ENCODE peak calls at places on chromosomes 4 and X, in ten cellular contexts. F, S, E, W, M, P, D, B, G and K are unnamed samples.

GRCh38 chr4:181877329-181877848 is 365.8 kb upstream of the TENM3 start:
- DNase-seq in E (no peak), B (no peak), W (no peak), M (no peak), S (no peak), G (no peak), P (no peak), D (no peak), F (no peak), K (no peak)

GRCh38 chrX:55702611-55703010 is 14.9 kb upstream of the RRAGB start:
- DNase-seq in S (no peak), F (no peak), P (no peak), E (no peak), M (no peak), D (no peak), B (no peak), G (no peak), W (no peak), K (no peak)

GRCh38 chr4:169612869-169613859 is 781 bp upstream of the NEK1 start:
- DNase-seq in G (peak), P (peak), W (peak), D (peak), F (peak), M (peak), B (peak), E (peak), S (peak), K (peak)

GRCh38 chr4:25377572-25377882 is 464 bp downstream of the ANAPC4 start:
- DNase-seq in B (no peak), G (no peak), D (no peak), P (no peak), E (no peak), F (no peak), S (no peak), W (no peak), M (no peak), K (no peak)

GRCh38 chrX:48677456-48678030 is 6.1 kb upstream of the WAS start:
- DNase-seq in E (no peak), F (no peak), W (peak), S (no peak), D (no peak), M (no peak), G (no peak), B (no peak), P (no peak), K (no peak)

GRCh38 chr4:147737623-147738022 is 5.7 kb downstream of the ARHGAP10 start:
- DNase-seq in G (peak), S (no peak), F (no peak), E (no peak), M (no peak), W (no peak), D (no peak), B (no peak), P (peak), K (no peak)

GRCh38 chrX:68183612-68184214 is 249.6 kb downstream of the OPHN1 start:
- DNase-seq in P (no peak), S (no peak), E (peak), F (no peak), G (no peak), W (no peak), B (no peak), D (no peak), M (no peak), K (peak)

GRCh38 chr4:113049421-113050355 is at the start of gene ANK2:
- DNase-seq in B (no peak), W (peak), M (no peak), G (peak), D (no peak), S (no peak), E (peak), F (peak), P (peak), K (no peak)

GRCh38 chr4:88320780-88321373 is 36.5 kb upstream of the PPM1K start:
- DNase-seq in E (no peak), W (no peak), P (peak), M (peak), F (peak), D (peak), G (peak), B (no peak), S (peak), K (no peak)

GRCh38 chr4:152100378-152101201 is 339.8 kb upstream of the GATB start:
- DNase-seq in W (no peak), B (peak), P (no peak), F (no peak), E (no peak), D (no peak), S (peak), M (peak), G (no peak), K (no peak)

GRCh38 chrX:54495814-54496516 is at the start of gene FGD1:
- DNase-seq in M (peak), P (peak), D (peak), G (peak), B (no peak), E (peak), W (peak), F (peak), S (peak), K (peak)

GRCh38 chr4:108683479-108683878 is 33.1 kb downstream of the OSTC start:
- DNase-seq in S (no peak), P (no peak), B (no peak), E (peak), W (no peak), F (no peak), G (no peak), M (no peak), D (no peak), K (peak)

GRCh38 chrX:73262991-73263390 is 48.3 kb upstream of the NAP1L2 start:
- DNase-seq in G (no peak), B (no peak), E (peak), S (no peak), D (no peak), M (no peak), W (no peak), F (no peak), P (no peak), K (peak)

GRCh38 chr4:7674706-7675105 is 240.0 kb upstream of the PSAPL1 start:
- DNase-seq in G (no peak), B (no peak), S (no peak), E (no peak), P (no peak), D (no peak), W (no peak), M (no peak), F (no peak), K (no peak)

GRCh38 chrX:69501433-69501832 is 2.7 kb upstream of the NALF2 start:
- DNase-seq in E (peak), M (no peak), P (peak), S (no peak), G (peak), W (peak), D (no peak), B (no peak), F (no peak), K (no peak)

GRCh38 chr4:155489261-155489660 is 112.5 kb upstream of the MAP9 start:
- DNase-seq in M (no peak), G (no peak), E (no peak), P (no peak), S (no peak), B (no peak), F (no peak), W (no peak), D (no peak), K (no peak)

GRCh38 chr4:118076958-118077766 is 42.9 kb downstream of the NDST3 start:
- DNase-seq in S (no peak), P (peak), B (no peak), G (peak), E (peak), W (no peak), M (no peak), F (no peak), D (no peak), K (no peak)

GRCh38 chr4:788636-789297 is 37.2 kb downstream of the CPLX1 start:
- DNase-seq in B (no peak), P (peak), M (no peak), G (no peak), D (no peak), F (no peak), W (no peak), S (no peak), E (no peak), K (no peak)

GRCh38 chr4:7507381-7507780 is 72.7 kb upstream of the PSAPL1 start:
- DNase-seq in E (no peak), M (no peak), B (no peak), D (no peak), F (no peak), W (no peak), P (no peak), S (no peak), G (no peak), K (no peak)

GRCh38 chr4:55866290-55866907 is 13.0 kb downstream of the EXOC1 start:
- DNase-seq in P (no peak), D (no peak), S (no peak), W (no peak), G (no peak), M (no peak), B (no peak), F (no peak), E (no peak), K (no peak)

GRCh38 chr4:38489924-38490639 is 173.9 kb upstream of the KLF3 start:
- DNase-seq in D (no peak), S (no peak), W (peak), M (peak), E (no peak), B (no peak), G (peak), P (peak), F (no peak), K (no peak)

GRCh38 chr4:117560329-117560728 is 474.0 kb upstream of the NDST3 start:
- DNase-seq in P (no peak), S (no peak), M (no peak), E (no peak), F (no peak), G (no peak), W (no peak), B (no peak), D (no peak), K (peak)